ENCODE peak calls at places on chromosomes 12 and 14, in ten cellular contexts. Z, F, L, W, A, K, U, S, O and J are unnamed samples. For H3K4me1, the result is how much of the 10 kb centered on the place peaks cover.

GRCh38 chr14:95609398-95609990 is 74.6 kb downstream of the GLRX5 start:
- DNase-seq in Z (no peak), W (peak), K (peak), F (peak), U (no peak), S (peak), L (no peak), O (peak), A (no peak), J (no peak)

GRCh38 chr14:94355191-94355794 is 32.2 kb upstream of the SERPINA6 start:
- DNase-seq in S (no peak), L (peak), W (peak), A (peak), O (peak), Z (no peak), K (peak), U (peak), F (peak), J (no peak)

GRCh38 chr12:116551952-116552749 is 7.0 kb upstream of the MAP1LC3B2 start:
- DNase-seq in A (no peak), O (no peak), L (no peak), U (peak), F (no peak), W (no peak), K (no peak), S (peak), Z (no peak), J (no peak)

GRCh38 chr14:21039585-21040369 is 2.4 kb upstream of the RNASE7 start:
- DNase-seq in A (no peak), K (peak), U (peak), Z (peak), F (peak), W (peak), L (no peak), S (peak), O (peak), J (peak)

GRCh38 chr12:29640589-29641345 is 143.0 kb downstream of the TMTC1 start:
- DNase-seq in A (peak), W (peak), U (peak), K (peak), L (peak), F (peak), Z (peak), O (no peak), S (no peak), J (no peak)

GRCh38 chr12:88388566-88389269 is 191.6 kb downstream of the KITLG start:
- DNase-seq in W (no peak), O (no peak), S (no peak), Z (no peak), K (no peak), F (no peak), L (no peak), U (peak), A (no peak), J (no peak)

GRCh38 chr14:81432171-81432570 is 32.0 kb upstream of the STON2 start:
- DNase-seq in A (no peak), S (no peak), U (peak), W (no peak), O (no peak), L (no peak), Z (no peak), F (no peak), K (no peak), J (no peak)

GRCh38 chr14:94458558-94459200 is 6.1 kb upstream of the SERPINA11 start:
- DNase-seq in K (no peak), F (peak), Z (no peak), W (no peak), O (no peak), S (no peak), L (no peak), A (no peak), U (no peak), J (no peak)

GRCh38 chr12:89497005-89497404 is 27.6 kb downstream of the GALNT4 start:
- DNase-seq in O (no peak), W (no peak), U (no peak), F (no peak), A (no peak), K (no peak), Z (no peak), S (no peak), L (no peak), J (no peak)

GRCh38 chr14:78970677-78971076 is 800.5 kb downstream of the NRXN3 start:
- DNase-seq in Z (no peak), K (no peak), F (no peak), W (no peak), U (peak), A (no peak), O (no peak), S (no peak), L (no peak), J (no peak)

GRCh38 chr14:51922624-51923023 is 62.2 kb downstream of the GNG2 start:
- DNase-seq in F (no peak), L (no peak), A (no peak), Z (no peak), W (no peak), S (no peak), K (no peak), O (no peak), U (peak), J (no peak)

GRCh38 chr12:71045781-71046180 is 112.0 kb downstream of the TSPAN8 start:
- DNase-seq in K (no peak), L (no peak), W (peak), Z (no peak), U (peak), S (peak), O (no peak), F (no peak), A (no peak), J (no peak)

GRCh38 chr12:70002097-70002911 is 177.3 kb downstream of the MYRFL start:
- DNase-seq in K (no peak), O (no peak), W (no peak), Z (no peak), L (no peak), S (no peak), U (no peak), A (no peak), F (no peak), J (no peak)

GRCh38 chr12:106428379-106428778 is 70.8 kb downstream of the POLR3B start:
- DNase-seq in F (no peak), K (no peak), Z (peak), A (no peak), S (peak), L (no peak), W (no peak), U (peak), O (peak), J (peak)

GRCh38 chr14:97703006-97703760 is 906.0 kb downstream of the VRK1 start:
- DNase-seq in W (no peak), O (no peak), K (no peak), A (no peak), S (no peak), U (no peak), Z (no peak), F (peak), L (no peak), J (no peak)

GRCh38 chr12:17235996-17236395 is 630.0 kb upstream of the LMO3 start:
- DNase-seq in U (no peak), L (no peak), Z (no peak), A (no peak), K (peak), F (peak), W (no peak), S (no peak), O (no peak), J (no peak)

GRCh38 chr12:85448548-85449139 is 168.6 kb downstream of the ALX1 start:
- DNase-seq in F (no peak), A (no peak), W (peak), S (peak), O (no peak), U (no peak), Z (no peak), L (no peak), K (no peak), J (no peak)

GRCh38 chr14:105897725-105898113 is 371.3 kb downstream of the TMEM121 start:
- DNase-seq in S (no peak), L (no peak), K (no peak), Z (no peak), U (no peak), A (no peak), W (no peak), F (no peak), O (no peak), J (no peak)

GRCh38 chr12:75976913-75977312 is 54.7 kb downstream of the PHLDA1 start:
- DNase-seq in K (no peak), A (no peak), Z (no peak), L (no peak), F (no peak), W (no peak), S (no peak), O (no peak), U (no peak), J (no peak)
- H3K4me1 ChIP-seq in K (under half), A (under half), Z (under half), L (under half), F (under half), W (half or more), S (under half), O (under half), U (under half), J (under half)

GRCh38 chr12:113818833-113819232 is 147.3 kb downstream of the RBM19 start:
- DNase-seq in U (no peak), L (no peak), W (peak), S (no peak), O (no peak), F (peak), Z (no peak), A (no peak), K (peak), J (no peak)
- TF ChIP-seq CTCF in U (no peak), L (no peak), W (peak), S (peak), O (no peak), F (peak), Z (no peak), A (no peak), K (peak), J (no peak)

DNA sequence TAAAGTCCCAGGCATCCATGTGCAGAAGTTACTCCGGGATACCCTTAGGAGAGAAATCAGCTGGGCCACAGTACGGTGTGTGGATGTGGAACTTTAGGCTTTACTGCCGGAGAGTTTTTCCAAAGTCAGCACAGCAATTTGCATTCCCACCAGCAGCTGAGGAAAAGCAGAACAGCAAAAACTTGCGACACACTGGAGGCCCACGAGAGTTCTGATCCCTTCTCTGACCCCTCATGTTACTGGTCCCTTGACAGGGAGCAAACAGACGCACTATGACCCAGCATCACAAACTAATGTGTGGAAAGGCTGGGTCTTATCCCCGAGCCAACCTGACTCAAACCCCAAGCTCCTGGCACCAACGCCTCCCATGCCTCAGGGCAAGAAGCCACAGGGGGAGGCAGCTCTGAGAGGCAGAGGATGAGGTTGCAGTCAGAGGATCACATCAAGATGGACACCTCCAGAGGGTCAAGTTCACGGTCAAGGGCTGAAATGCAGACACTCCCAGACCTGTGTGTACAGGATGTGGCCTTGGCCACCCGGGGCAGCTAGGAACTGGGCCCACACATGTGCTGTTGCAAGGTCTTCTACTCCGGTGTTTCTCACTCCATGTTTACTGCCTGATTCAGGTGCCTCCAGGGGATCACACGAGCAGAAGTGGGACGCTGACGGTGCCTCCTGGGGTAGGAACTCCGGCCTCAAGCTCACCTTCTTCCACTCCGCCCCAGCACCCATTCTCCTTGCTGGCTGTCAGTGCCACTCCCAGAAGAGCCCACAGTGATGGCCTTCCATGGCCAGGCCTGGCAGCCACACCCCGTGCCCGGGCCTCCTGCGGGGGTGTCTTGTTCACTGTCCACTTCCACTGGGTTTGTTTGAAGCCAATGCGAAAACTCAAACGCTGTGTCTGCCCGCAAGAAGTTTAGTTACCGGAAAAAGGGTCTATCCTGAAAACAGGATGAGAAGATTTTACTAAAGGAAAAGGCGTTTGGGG is 38.4 kb downstream of the CCDC88C start:
- DNase-seq in K (no peak), L (no peak), S (no peak), O (no peak), F (no peak), U (no peak), Z (no peak), A (no peak), W (no peak), J (no peak)
- H3K4me3 ChIP-seq in K (no peak), L (no peak), S (no peak), O (no peak), F (no peak), U (no peak), Z (no peak), A (no peak), W (no peak), J (no peak)

GRCh38 chr14:56213288-56213687 is 95.1 kb downstream of the PELI2 start:
- DNase-seq in A (no peak), S (no peak), Z (no peak), L (no peak), U (no peak), F (no peak), W (no peak), O (no peak), K (no peak), J (no peak)

GRCh38 chr14:56217380-56218045 is 99.3 kb downstream of the PELI2 start:
- DNase-seq in S (no peak), U (no peak), K (no peak), Z (no peak), O (no peak), A (no peak), L (no peak), F (no peak), W (no peak), J (no peak)

GRCh38 chr14:56212541-56212940 is 94.3 kb downstream of the PELI2 start:
- DNase-seq in S (no peak), K (no peak), W (no peak), Z (no peak), U (no peak), A (no peak), L (no peak), O (no peak), F (no peak), J (no peak)

GRCh38 chr14:56216631-56217379 is 98.6 kb downstream of the PELI2 start:
- DNase-seq in F (no peak), A (peak), O (peak), S (peak), K (no peak), U (peak), Z (peak), L (no peak), W (no peak), J (peak)

GRCh38 chr14:56215180-56215579 is 97.0 kb downstream of the PELI2 start:
- DNase-seq in S (no peak), F (no peak), O (no peak), Z (no peak), A (no peak), L (no peak), W (no peak), U (no peak), K (no peak), J (no peak)
- H3K4me1 ChIP-seq in S (under half), F (under half), O (half or more), Z (under half), A (under half), L (under half), W (under half), U (under half), K (under half), J (under half)

GRCh38 chr14:61752626-61753025 is 9.6 kb upstream of the SNAPC1 start:
- DNase-seq in W (no peak), U (peak), F (no peak), O (no peak), K (no peak), Z (no peak), S (peak), A (no peak), L (no peak), J (no peak)

GRCh38 chr14:61751475-61751989 is 10.7 kb upstream of the SNAPC1 start:
- DNase-seq in K (no peak), S (no peak), Z (no peak), L (no peak), F (no peak), U (no peak), W (no peak), A (no peak), O (no peak), J (no peak)

GRCh38 chr14:61756135-61756534 is 6.1 kb upstream of the SNAPC1 start:
- DNase-seq in F (no peak), Z (no peak), O (no peak), A (no peak), U (no peak), K (no peak), W (no peak), S (no peak), L (no peak), J (no peak)

GRCh38 chr14:61754627-61755381 is 7.4 kb upstream of the SNAPC1 start:
- DNase-seq in W (no peak), F (no peak), U (peak), O (no peak), K (peak), S (peak), L (no peak), Z (no peak), A (no peak), J (no peak)

DNA sequence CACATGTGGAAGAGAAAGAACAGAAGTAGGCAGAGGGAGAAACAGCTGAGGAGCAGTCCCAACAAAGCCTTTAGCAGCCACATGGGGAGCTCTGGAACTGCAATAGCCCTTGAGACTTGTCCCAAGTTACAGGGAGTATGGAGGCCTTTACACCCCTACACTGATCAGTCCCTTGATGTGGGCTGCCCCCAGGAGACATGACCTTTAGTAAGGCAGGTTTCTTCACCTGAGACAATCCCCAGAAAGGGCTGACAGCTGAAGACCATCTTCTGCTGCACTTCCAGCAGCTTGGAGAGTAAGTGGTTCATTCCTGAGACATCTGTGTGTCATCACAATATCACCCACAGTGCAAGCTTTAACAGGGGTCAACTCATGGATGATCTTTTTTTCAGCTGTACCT is 8.6 kb upstream of the SNAPC1 start:
- DNase-seq in W (no peak), F (peak), L (no peak), K (peak), O (no peak), Z (no peak), A (no peak), S (no peak), U (no peak), J (no peak)
- TF ChIP-seq CTCF in W (no peak), F (peak), L (no peak), K (peak), O (no peak), Z (no peak), A (no peak), S (no peak), U (no peak), J (no peak)

GRCh38 chr12:51922762-51923505 is 15.6 kb downstream of the ACVRL1 start:
- DNase-seq in L (peak), W (peak), O (peak), S (peak), Z (peak), A (no peak), K (peak), U (peak), F (no peak), J (peak)

GRCh38 chr12:51925400-51926063 is 18.2 kb downstream of the ACVRL1 start:
- DNase-seq in L (no peak), U (no peak), A (no peak), K (no peak), Z (no peak), F (peak), W (no peak), S (no peak), O (no peak), J (no peak)

GRCh38 chr12:51924551-51925399 is 17.5 kb downstream of the ACVRL1 start:
- DNase-seq in O (no peak), A (no peak), U (no peak), K (no peak), W (no peak), Z (no peak), F (peak), S (peak), L (no peak), J (no peak)

GRCh38 chr12:51922146-51922545 is 14.8 kb downstream of the ACVRL1 start:
- DNase-seq in F (peak), Z (no peak), A (no peak), L (no peak), S (no peak), W (no peak), O (no peak), U (no peak), K (no peak), J (no peak)

DNA sequence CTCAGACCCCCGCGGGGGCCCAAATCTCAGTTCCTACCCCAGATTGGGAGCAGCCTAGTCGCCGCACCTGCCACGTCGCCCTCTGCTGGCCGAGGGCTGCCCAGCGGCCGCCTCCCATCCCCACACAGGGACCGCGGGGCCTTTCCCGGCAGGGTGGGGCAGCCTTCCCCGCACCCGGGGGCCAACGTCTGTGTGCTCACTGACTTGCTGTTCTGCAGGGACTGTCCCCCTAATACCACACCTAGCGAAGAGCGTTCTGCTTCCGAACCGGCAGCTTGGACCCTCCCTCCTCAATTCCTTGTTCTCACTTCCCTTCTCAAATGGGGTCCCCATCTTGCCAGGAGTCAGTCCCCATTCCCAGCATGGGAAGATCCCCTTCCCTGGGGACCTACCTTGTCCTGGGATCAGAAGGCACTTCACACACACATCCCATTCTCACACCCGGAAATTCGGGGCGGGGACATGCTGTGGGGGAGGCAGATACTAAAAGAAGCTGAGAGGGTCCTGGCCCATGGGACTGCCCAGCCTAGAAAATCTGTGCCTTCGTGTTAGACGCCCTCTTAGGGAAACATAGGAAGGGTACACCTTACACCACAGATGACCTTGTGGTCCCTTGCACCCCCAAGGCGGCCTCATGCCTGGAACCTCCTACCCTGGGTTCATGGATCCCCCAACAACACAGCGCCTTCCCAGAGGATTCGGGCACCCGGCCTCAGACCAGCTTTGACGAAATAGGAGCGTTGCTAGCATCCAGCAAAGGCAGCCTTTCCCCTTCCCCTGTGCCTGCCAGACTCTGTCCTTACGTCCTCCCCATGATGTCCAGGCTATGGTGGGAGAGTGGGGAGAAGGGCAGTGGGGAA is 16.4 kb downstream of the ACVRL1 start:
- DNase-seq in O (peak), L (peak), Z (peak), K (peak), F (peak), S (peak), W (no peak), U (no peak), A (peak), J (peak)
- H3K4me3 ChIP-seq in O (no peak), L (no peak), Z (no peak), K (peak), F (no peak), S (no peak), W (no peak), U (no peak), A (no peak), J (no peak)

GRCh38 chr14:39060818-39061437 is 42.1 kb downstream of the SEC23A start:
- DNase-seq in S (no peak), O (no peak), F (no peak), W (no peak), K (no peak), A (no peak), Z (no peak), U (no peak), L (no peak), J (no peak)
- H3K4me1 ChIP-seq in S (under half), O (under half), F (under half), W (under half), K (under half), A (under half), Z (under half), U (under half), L (under half), J (under half)

GRCh38 chr14:54773171-54774006 is 129.2 kb downstream of the GCH1 start:
- DNase-seq in O (peak), K (peak), W (peak), A (peak), U (peak), Z (peak), F (peak), L (peak), S (peak), J (peak)
- TF ChIP-seq CTCF in O (peak), K (peak), W (peak), A (peak), U (peak), Z (peak), F (peak), L (no peak), S (peak), J (peak)